ENCODE peak calls at places on chromosomes 13 and 19, in five cellular contexts. Q is HepG2, U is K562, T is H1, D is GM12878. V is an unnamed sample.

GRCh38 chr19:12331211-12331941 is 2.1 kb downstream of the ZNF563 start:
- DNase-seq in T (no peak), U (peak; percentile 19), Q (peak; percentile 96), D (peak; percentile 82), V (no peak)

GRCh38 chr13:97255515-97255999 is 33.4 kb downstream of the MBNL2 start:
- DNase-seq in Q (no peak), D (no peak), T (no peak), U (peak; percentile 58), V (no peak)

GRCh38 chr19:49642488-49643035 is 553 bp downstream of the SCAF1 start:
- DNase-seq in Q (no peak), U (peak; percentile 44), D (no peak), T (no peak), V (no peak)

GRCh38 chr13:89890806-89891205 is 1456.7 kb upstream of the MIR17HG start:
- DNase-seq in T (no peak), D (no peak), U (no peak), Q (no peak), V (no peak)

GRCh38 chr19:46017095-46017429 is 5.8 kb downstream of the PGLYRP1 start:
- DNase-seq in Q (no peak), D (no peak), T (no peak), U (no peak), V (no peak)

GRCh38 chr19:41940443-41941409 is 12.5 kb upstream of the ERFL start:
- DNase-seq in D (no peak), Q (no peak), U (no peak), T (no peak), V (no peak)

GRCh38 chr19:35162471-35163326 is 8.2 kb downstream of the FXYD5 start:
- DNase-seq in Q (no peak), T (no peak), D (no peak), U (no peak), V (no peak)

GRCh38 chr19:30373593-30373992 is 1.4 kb downstream of the ZNF536 start:
- DNase-seq in Q (no peak), T (peak; percentile 44), D (no peak), U (no peak), V (no peak)

GRCh38 chr13:99214691-99215090 is 14.0 kb downstream of the UBAC2 start:
- DNase-seq in U (no peak), Q (no peak), T (no peak), D (no peak), V (no peak)

GRCh38 chr19:22607653-22608430 is 26.3 kb upstream of the ZNF492 start:
- DNase-seq in Q (no peak), U (no peak), D (no peak), T (no peak), V (no peak)

GRCh38 chr19:10603873-10604459 is 16.9 kb upstream of the AP1M2 start:
- DNase-seq in D (peak; percentile 70), T (no peak), Q (no peak), U (no peak), V (no peak)

GRCh38 chr19:29665826-29666633 is 769 bp downstream of the PLEKHF1 start:
- DNase-seq in D (no peak), T (no peak), U (peak; percentile 33), Q (no peak), V (no peak)

GRCh38 chr19:16369306-16369663 is 44.7 kb downstream of the KLF2 start:
- DNase-seq in Q (no peak), U (no peak), D (no peak), T (no peak), V (no peak)

GRCh38 chr13:59038824-59039223 is 1124.9 kb downstream of the DIAPH3 start:
- DNase-seq in D (no peak), U (no peak), T (no peak), Q (no peak), V (no peak)

GRCh38 chr13:110225007-110225406 is 82.0 kb downstream of the COL4A1 start:
- DNase-seq in U (no peak), D (no peak), T (no peak), Q (no peak), V (no peak)

GRCh38 chr19:4278460-4278901 is 585 bp upstream of the SHD start:
- DNase-seq in T (no peak), U (no peak), Q (no peak), D (no peak), V (no peak)

GRCh38 chr13:108919036-108919907 is 289.9 kb downstream of the MYO16 start:
- DNase-seq in T (no peak), U (no peak), D (no peak), Q (no peak), V (peak; percentile 53)

GRCh38 chr19:46990998-46991676 is 28.5 kb upstream of the NPAS1 start:
- DNase-seq in T (peak; percentile 78), Q (peak; percentile 64), U (peak; percentile 86), D (peak; percentile 21), V (peak; percentile 85)

GRCh38 chr19:13050274-13050673 is 52.4 kb downstream of the LYL1 start:
- DNase-seq in U (no peak), Q (no peak), D (no peak), T (no peak), V (no peak)

GRCh38 chr19:51709575-51709974 is 14.2 kb downstream of the HAS1 start:
- DNase-seq in D (no peak), T (no peak), Q (no peak), U (no peak), V (no peak)

GRCh38 chr19:10043286-10043927 is 30.1 kb downstream of the RDH8 start:
- DNase-seq in T (no peak), U (no peak), D (no peak), Q (no peak), V (no peak)

GRCh38 chr13:97307882-97308624 is 85.9 kb downstream of the MBNL2 start:
- DNase-seq in U (no peak), Q (peak; percentile 81), T (no peak), D (no peak), V (peak; percentile 70)

GRCh38 chr13:52845334-52845761 is 3.1 kb downstream of the PCDH8 start:
- DNase-seq in T (no peak), Q (no peak), U (no peak), D (no peak), V (no peak)

GRCh38 chr19:8391274-8392016 is 1.3 kb downstream of the RAB11B start:
- DNase-seq in D (no peak), Q (no peak), U (no peak), T (no peak), V (no peak)

GRCh38 chr19:8392017-8392591 is 1.9 kb downstream of the RAB11B start:
- DNase-seq in T (no peak), U (no peak), D (no peak), Q (no peak), V (no peak)

GRCh38 chr19:8388612-8388958 is 1.6 kb upstream of the RAB11B start:
- DNase-seq in T (no peak), U (no peak), Q (no peak), D (no peak), V (no peak)

GRCh38 chr19:8390617-8390981 is 439 bp downstream of the RAB11B start:
- DNase-seq in D (peak; percentile 63), T (peak; percentile 91), Q (peak; percentile 81), U (peak; percentile 94), V (peak; percentile 62)

GRCh38 chr19:8389891-8390616 is at the start of gene RAB11B:
- DNase-seq in T (peak; percentile 99), Q (peak; percentile 99), U (peak; percentile 100), D (peak; percentile 100), V (peak; percentile 97)
- TF ChIP-seq EP300 in T (no peak), Q (peak; percentile 4), U (peak; percentile 24), D (peak; percentile 53), V (no peak)

GRCh38 chr13:114080739-114081561 is 51.5 kb downstream of the RASA3 start:
- DNase-seq in U (no peak), T (no peak), Q (no peak), D (no peak), V (no peak)

GRCh38 chr13:114077121-114077937 is 55.1 kb downstream of the RASA3 start:
- DNase-seq in U (no peak), D (no peak), Q (no peak), T (no peak), V (no peak)

GRCh38 chr13:114079601-114080536 is 52.6 kb downstream of the RASA3 start:
- DNase-seq in T (no peak), D (no peak), Q (no peak), U (no peak), V (no peak)

GRCh38 chr13:114077938-114078335 is 54.5 kb downstream of the RASA3 start:
- DNase-seq in D (no peak), U (no peak), Q (no peak), T (no peak), V (no peak)

DNA sequence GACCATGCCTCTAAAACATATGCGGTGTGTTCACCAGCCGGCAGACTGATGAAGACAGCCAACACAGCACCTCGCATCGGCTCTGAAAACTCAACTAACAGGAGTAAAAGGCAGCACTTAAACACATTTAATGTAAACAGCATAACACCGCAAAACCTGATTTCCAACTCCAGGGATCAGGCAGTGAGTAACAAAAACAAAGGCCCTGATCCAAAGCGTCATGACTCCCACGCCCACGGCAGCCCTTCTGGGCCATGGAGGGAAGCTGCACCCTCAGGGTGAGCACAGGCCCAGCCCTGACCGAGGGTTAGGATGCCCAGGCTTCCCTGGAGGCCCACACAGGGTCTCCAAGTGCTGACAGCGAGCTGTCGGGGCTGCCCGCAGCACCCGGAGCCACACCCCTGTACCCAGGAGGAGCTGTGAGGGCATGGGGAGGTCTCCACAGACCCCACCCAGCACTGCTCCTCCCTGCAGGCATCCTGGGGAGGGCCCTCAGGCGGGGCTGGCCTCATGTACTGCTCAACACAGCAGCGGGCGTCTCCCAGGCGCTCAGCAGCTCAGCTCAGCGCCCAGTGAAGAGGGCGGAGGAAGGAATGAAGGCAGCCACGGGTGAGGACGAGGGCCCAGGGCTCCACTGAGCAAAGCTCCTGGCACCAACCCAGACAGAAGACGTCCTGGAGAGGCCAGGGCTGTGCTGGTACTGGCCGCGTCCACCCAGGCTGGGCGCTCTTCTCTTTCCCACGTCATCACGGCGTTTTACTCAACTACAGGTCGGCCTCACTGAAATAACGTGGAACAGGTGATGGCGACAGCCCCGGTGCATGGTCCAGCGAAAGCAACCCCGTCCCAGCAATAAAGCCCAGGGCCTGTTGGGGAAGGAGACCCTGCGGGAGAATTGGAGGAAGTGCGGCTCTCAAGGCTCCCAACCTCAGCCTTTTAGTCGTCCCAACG is 53.6 kb downstream of the RASA3 start:
- DNase-seq in D (no peak), Q (no peak), U (no peak), T (no peak), V (no peak)
- TF ChIP-seq KDM1A in D (no peak), Q (no peak), U (no peak), T (no peak), V (no peak)

DNA sequence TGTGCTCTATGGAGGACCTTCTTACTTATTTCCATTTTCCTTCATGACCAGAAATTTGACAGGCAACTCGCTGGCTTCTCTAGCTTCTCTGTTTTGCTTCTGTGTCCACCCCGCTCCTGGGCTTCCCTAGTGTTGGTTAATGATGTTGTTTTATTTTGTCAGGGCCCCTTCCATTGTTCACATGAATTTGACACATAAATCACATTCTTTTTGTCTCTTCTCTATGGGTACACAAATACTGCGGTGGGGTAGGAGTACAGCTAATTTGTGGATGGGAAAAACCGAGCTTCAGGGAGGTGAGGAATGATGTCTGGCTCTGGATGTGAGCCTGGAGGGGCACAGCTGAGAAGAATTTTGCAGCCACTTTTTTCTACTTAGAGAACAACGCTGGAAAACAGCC is 199.8 kb downstream of the DNAJC15 start:
- DNase-seq in U (no peak), T (no peak), Q (no peak), D (no peak), V (no peak)
- TF ChIP-seq EP300 in U (no peak), T (no peak), Q (no peak), D (no peak), V (no peak)

DNA sequence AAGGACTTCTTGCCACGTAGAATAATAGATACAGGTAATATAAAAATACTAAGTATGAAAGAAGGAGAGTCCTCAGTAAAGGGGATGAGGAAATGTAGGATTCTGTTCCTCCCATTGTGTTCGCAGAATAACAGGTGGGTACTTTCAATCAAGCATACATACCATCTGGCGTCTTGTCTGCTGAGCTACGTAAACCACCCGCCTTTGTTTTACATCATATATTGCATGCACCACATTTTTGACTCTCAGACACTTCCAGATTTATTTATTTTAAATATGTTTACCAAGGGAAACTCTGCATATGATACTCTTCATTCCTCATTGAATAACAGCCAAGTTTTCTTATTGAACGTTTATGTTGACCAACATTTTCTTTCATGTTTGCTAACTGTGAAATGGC is 174.2 kb downstream of the FGF14 start:
- DNase-seq in Q (no peak), T (no peak), D (no peak), U (no peak), V (no peak)
- TF ChIP-seq KDM1A in Q (no peak), T (no peak), D (no peak), U (no peak), V (no peak)